ENCODE peak calls at places on chromosomes 7 and 10, in five cellular contexts. One of them, this sample, is unnamed.

GRCh38 chr10:10878944-10879343 is 138.7 kb upstream of the CELF2 start:
- DNase-seq in endodermal cell: no peak
- DNase-seq in bronchial epithelial cell: no peak
- DNase-seq in stimulated activated CD8-positive, alpha-beta memory T cell treated with anti-CD3 and anti-CD28 coated beads, Interleukin-12 subunit alpha, Interleukin-12 subunit beta, amount 100 ng/mL, for 1 hour: no peak
- DNase-seq in small intestine: no peak
- DNase-seq in this sample: no peak

GRCh38 chr7:958221-959200 is 4.0 kb upstream of the ADAP1 start:
- DNase-seq in endodermal cell: no peak
- DNase-seq in bronchial epithelial cell: no peak
- DNase-seq in stimulated activated CD8-positive, alpha-beta memory T cell treated with anti-CD3 and anti-CD28 coated beads, Interleukin-12 subunit alpha, Interleukin-12 subunit beta, amount 100 ng/mL, for 1 hour: no peak
- DNase-seq in small intestine: no peak
- DNase-seq in this sample: peak

GRCh38 chr7:40586197-40586596 is 451.4 kb downstream of the SUGCT start:
- DNase-seq in endodermal cell: no peak
- DNase-seq in bronchial epithelial cell: peak
- DNase-seq in stimulated activated CD8-positive, alpha-beta memory T cell treated with anti-CD3 and anti-CD28 coated beads, Interleukin-12 subunit alpha, Interleukin-12 subunit beta, amount 100 ng/mL, for 1 hour: no peak
- DNase-seq in small intestine: no peak
- DNase-seq in this sample: no peak

GRCh38 chr10:79125092-79125491 is 56.3 kb downstream of the ZMIZ1 start:
- DNase-seq in endodermal cell: no peak
- DNase-seq in bronchial epithelial cell: no peak
- DNase-seq in stimulated activated CD8-positive, alpha-beta memory T cell treated with anti-CD3 and anti-CD28 coated beads, Interleukin-12 subunit alpha, Interleukin-12 subunit beta, amount 100 ng/mL, for 1 hour: no peak
- DNase-seq in small intestine: no peak
- DNase-seq in this sample: no peak

GRCh38 chr7:148831782-148832181 is 52.3 kb downstream of the EZH2 start:
- DNase-seq in endodermal cell: no peak
- DNase-seq in bronchial epithelial cell: no peak
- DNase-seq in stimulated activated CD8-positive, alpha-beta memory T cell treated with anti-CD3 and anti-CD28 coated beads, Interleukin-12 subunit alpha, Interleukin-12 subunit beta, amount 100 ng/mL, for 1 hour: no peak
- DNase-seq in small intestine: no peak
- DNase-seq in this sample: no peak

GRCh38 chr7:81605493-81605892 is 164.4 kb downstream of the HGF start:
- DNase-seq in endodermal cell: no peak
- DNase-seq in bronchial epithelial cell: no peak
- DNase-seq in stimulated activated CD8-positive, alpha-beta memory T cell treated with anti-CD3 and anti-CD28 coated beads, Interleukin-12 subunit alpha, Interleukin-12 subunit beta, amount 100 ng/mL, for 1 hour: no peak
- DNase-seq in small intestine: no peak
- DNase-seq in this sample: no peak

GRCh38 chr10:308572-309085 is 173.4 kb downstream of the ZMYND11 start:
- DNase-seq in endodermal cell: no peak
- DNase-seq in bronchial epithelial cell: no peak
- DNase-seq in stimulated activated CD8-positive, alpha-beta memory T cell treated with anti-CD3 and anti-CD28 coated beads, Interleukin-12 subunit alpha, Interleukin-12 subunit beta, amount 100 ng/mL, for 1 hour: no peak
- DNase-seq in small intestine: peak
- DNase-seq in this sample: no peak

GRCh38 chr7:149669121-149669818 is 104.1 kb downstream of the ZNF467 start:
- DNase-seq in endodermal cell: no peak
- DNase-seq in bronchial epithelial cell: peak
- DNase-seq in stimulated activated CD8-positive, alpha-beta memory T cell treated with anti-CD3 and anti-CD28 coated beads, Interleukin-12 subunit alpha, Interleukin-12 subunit beta, amount 100 ng/mL, for 1 hour: no peak
- DNase-seq in small intestine: no peak
- DNase-seq in this sample: peak